ENCODE peak calls at places on chromosomes 6 and 20, in four cellular contexts. One of them, this sample, is unnamed.

GRCh38 chr6:12263403-12263802 is 26.8 kb upstream of the EDN1 start:
- DNase-seq in dorsolateral prefrontal cortex: no peak
- DNase-seq in CD4-positive, alpha-beta T cell: no peak
- DNase-seq in CD4-positive, CD25-positive, alpha-beta regulatory T cell: no peak
- DNase-seq in this sample: no peak

GRCh38 chr6:132964101-132964867 is 149.9 kb downstream of the RPS12 start:
- DNase-seq in dorsolateral prefrontal cortex: no peak
- DNase-seq in CD4-positive, alpha-beta T cell: no peak
- DNase-seq in CD4-positive, CD25-positive, alpha-beta regulatory T cell: no peak
- DNase-seq in this sample: no peak

GRCh38 chr6:14228571-14228970 is 111.0 kb downstream of the CD83 start:
- DNase-seq in dorsolateral prefrontal cortex: no peak
- DNase-seq in CD4-positive, alpha-beta T cell: peak; percentile 13
- DNase-seq in CD4-positive, CD25-positive, alpha-beta regulatory T cell: no peak
- DNase-seq in this sample: no peak

GRCh38 chr6:56995347-56995746 is 40.4 kb downstream of the BEND6 start:
- DNase-seq in dorsolateral prefrontal cortex: no peak
- DNase-seq in CD4-positive, alpha-beta T cell: no peak
- DNase-seq in CD4-positive, CD25-positive, alpha-beta regulatory T cell: no peak
- DNase-seq in this sample: no peak

GRCh38 chr6:19771753-19772336 is 65.3 kb upstream of the ID4 start:
- DNase-seq in dorsolateral prefrontal cortex: no peak
- DNase-seq in CD4-positive, alpha-beta T cell: no peak
- DNase-seq in CD4-positive, CD25-positive, alpha-beta regulatory T cell: no peak
- DNase-seq in this sample: peak; percentile 13

GRCh38 chr20:59787186-59787890 is 146.1 kb downstream of the SYCP2 start:
- DNase-seq in dorsolateral prefrontal cortex: no peak
- DNase-seq in CD4-positive, alpha-beta T cell: no peak
- DNase-seq in CD4-positive, CD25-positive, alpha-beta regulatory T cell: no peak
- DNase-seq in this sample: peak; percentile 68

GRCh38 chr20:63698739-63699465 is 2.5 kb downstream of the TNFRSF6B start:
- DNase-seq in dorsolateral prefrontal cortex: peak; percentile 39
- DNase-seq in CD4-positive, alpha-beta T cell: no peak
- DNase-seq in CD4-positive, CD25-positive, alpha-beta regulatory T cell: no peak
- DNase-seq in this sample: no peak

GRCh38 chr6:166579234-166579575 is 7.3 kb downstream of the RAMACL start:
- DNase-seq in dorsolateral prefrontal cortex: no peak
- DNase-seq in CD4-positive, alpha-beta T cell: no peak
- DNase-seq in CD4-positive, CD25-positive, alpha-beta regulatory T cell: no peak
- DNase-seq in this sample: no peak

GRCh38 chr6:21281366-21281765 is 312.2 kb upstream of the SOX4 start:
- DNase-seq in dorsolateral prefrontal cortex: no peak
- DNase-seq in CD4-positive, alpha-beta T cell: no peak
- DNase-seq in CD4-positive, CD25-positive, alpha-beta regulatory T cell: no peak
- DNase-seq in this sample: no peak

GRCh38 chr6:157453978-157454377 is 73.0 kb downstream of the ZDHHC14 start:
- DNase-seq in dorsolateral prefrontal cortex: no peak
- DNase-seq in CD4-positive, alpha-beta T cell: no peak
- DNase-seq in CD4-positive, CD25-positive, alpha-beta regulatory T cell: no peak
- DNase-seq in this sample: no peak
- H3K27ac ChIP-seq in dorsolateral prefrontal cortex: no peak overlapping the region
- H3K27ac ChIP-seq in CD4-positive, alpha-beta T cell: no peak overlapping the region
- H3K27ac ChIP-seq in CD4-positive, CD25-positive, alpha-beta regulatory T cell: no peak overlapping the region
- H3K27ac ChIP-seq in this sample: no peak overlapping the region

GRCh38 chr6:167866642-167867041 is 39.9 kb downstream of the AFDN start:
- DNase-seq in dorsolateral prefrontal cortex: no peak
- DNase-seq in CD4-positive, alpha-beta T cell: no peak
- DNase-seq in CD4-positive, CD25-positive, alpha-beta regulatory T cell: no peak
- DNase-seq in this sample: no peak
- H3K27ac ChIP-seq in dorsolateral prefrontal cortex: no peak overlapping the region
- H3K27ac ChIP-seq in CD4-positive, alpha-beta T cell: no peak overlapping the region
- H3K27ac ChIP-seq in CD4-positive, CD25-positive, alpha-beta regulatory T cell: no peak overlapping the region
- H3K27ac ChIP-seq in this sample: no peak overlapping the region

GRCh38 chr20:17584684-17585083 is 14.8 kb downstream of the DSTN start:
- DNase-seq in dorsolateral prefrontal cortex: no peak
- DNase-seq in CD4-positive, alpha-beta T cell: no peak
- DNase-seq in CD4-positive, CD25-positive, alpha-beta regulatory T cell: no peak
- DNase-seq in this sample: no peak
- H3K27ac ChIP-seq in dorsolateral prefrontal cortex: no peak overlapping the region
- H3K27ac ChIP-seq in CD4-positive, alpha-beta T cell: no peak overlapping the region
- H3K27ac ChIP-seq in CD4-positive, CD25-positive, alpha-beta regulatory T cell: no peak overlapping the region
- H3K27ac ChIP-seq in this sample: no peak overlapping the region

DNA sequence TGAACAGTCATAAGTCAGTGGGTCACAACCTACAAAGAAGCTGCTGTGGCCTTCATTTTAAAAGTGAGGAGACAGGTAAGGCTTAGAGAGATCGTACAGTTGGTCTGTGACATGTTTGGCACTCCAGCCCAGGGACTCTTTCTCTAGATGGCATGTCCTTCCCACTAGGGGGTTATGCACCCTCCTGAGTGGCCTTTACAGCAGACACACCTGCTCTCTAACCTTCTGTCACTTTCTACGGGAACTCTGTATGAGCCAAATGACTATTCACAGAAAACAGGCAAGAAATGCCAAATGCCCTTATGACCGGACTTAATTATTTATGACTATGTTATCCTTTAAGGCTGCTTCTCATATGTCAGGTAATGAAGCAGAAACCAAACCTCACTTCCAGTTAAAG is 91.3 kb downstream of the MAP3K5 start:
- DNase-seq in dorsolateral prefrontal cortex: no peak
- DNase-seq in CD4-positive, alpha-beta T cell: no peak
- DNase-seq in CD4-positive, CD25-positive, alpha-beta regulatory T cell: no peak
- DNase-seq in this sample: no peak
- H3K27ac ChIP-seq in dorsolateral prefrontal cortex: no peak overlapping the region
- H3K27ac ChIP-seq in CD4-positive, alpha-beta T cell: no peak overlapping the region
- H3K27ac ChIP-seq in CD4-positive, CD25-positive, alpha-beta regulatory T cell: no peak overlapping the region
- H3K27ac ChIP-seq in this sample: no peak overlapping the region

DNA sequence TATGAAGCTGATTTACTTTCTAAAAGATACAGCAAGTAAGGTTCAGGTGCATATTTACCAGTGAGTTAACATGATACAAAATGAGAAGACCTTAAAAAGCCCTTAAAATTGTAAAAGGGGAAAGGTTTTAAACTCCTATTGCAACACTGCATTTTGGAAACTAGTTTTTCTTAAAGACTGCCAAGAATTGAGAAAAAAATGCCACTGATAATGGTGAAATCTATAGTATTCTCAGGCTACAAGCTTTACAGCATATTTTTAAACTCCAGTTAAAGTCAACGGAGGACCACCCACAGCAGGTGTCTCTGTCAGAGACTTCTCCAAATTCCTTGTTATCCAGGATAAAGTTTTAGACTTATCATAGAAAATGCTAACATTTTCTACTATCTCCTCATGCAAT is 53.6 kb downstream of the ELOVL5 start:
- DNase-seq in dorsolateral prefrontal cortex: no peak
- DNase-seq in CD4-positive, alpha-beta T cell: no peak
- DNase-seq in CD4-positive, CD25-positive, alpha-beta regulatory T cell: no peak
- DNase-seq in this sample: no peak
- H3K27ac ChIP-seq in dorsolateral prefrontal cortex: no peak overlapping the region
- H3K27ac ChIP-seq in CD4-positive, alpha-beta T cell: no peak overlapping the region
- H3K27ac ChIP-seq in CD4-positive, CD25-positive, alpha-beta regulatory T cell: peak overlapping the region; percentile 58
- H3K27ac ChIP-seq in this sample: no peak overlapping the region

DNA sequence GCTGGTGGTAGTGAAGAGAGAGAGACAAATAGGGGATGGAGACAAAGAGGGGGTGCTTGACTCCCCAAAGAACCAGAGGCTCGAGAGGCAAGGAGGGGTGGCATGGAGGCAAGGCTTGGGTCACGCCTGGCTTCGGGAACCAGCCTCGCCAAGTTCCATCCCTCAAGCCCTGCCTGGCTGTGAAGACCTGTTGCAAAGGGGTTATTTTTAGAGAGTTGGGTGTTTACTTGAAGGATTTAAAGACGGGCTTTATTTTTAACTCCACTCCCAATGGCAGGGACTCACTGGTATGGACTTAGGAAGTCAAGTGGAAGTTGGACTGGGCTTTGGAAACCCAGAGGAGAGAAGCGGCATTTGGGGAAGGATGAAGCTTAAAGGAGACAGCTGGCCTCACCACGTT is 43.1 kb downstream of the JPH2 start:
- DNase-seq in dorsolateral prefrontal cortex: no peak
- DNase-seq in CD4-positive, alpha-beta T cell: no peak
- DNase-seq in CD4-positive, CD25-positive, alpha-beta regulatory T cell: no peak
- DNase-seq in this sample: no peak
- H3K27ac ChIP-seq in dorsolateral prefrontal cortex: no peak overlapping the region
- H3K27ac ChIP-seq in CD4-positive, alpha-beta T cell: no peak overlapping the region
- H3K27ac ChIP-seq in CD4-positive, CD25-positive, alpha-beta regulatory T cell: no peak overlapping the region
- H3K27ac ChIP-seq in this sample: no peak overlapping the region

GRCh38 chr6:16335176-16335575 is 96.8 kb downstream of the GMPR start:
- DNase-seq in dorsolateral prefrontal cortex: no peak
- DNase-seq in CD4-positive, alpha-beta T cell: no peak
- DNase-seq in CD4-positive, CD25-positive, alpha-beta regulatory T cell: no peak
- DNase-seq in this sample: no peak
- H3K27ac ChIP-seq in dorsolateral prefrontal cortex: no peak overlapping the region
- H3K27ac ChIP-seq in CD4-positive, alpha-beta T cell: no peak overlapping the region
- H3K27ac ChIP-seq in CD4-positive, CD25-positive, alpha-beta regulatory T cell: no peak overlapping the region
- H3K27ac ChIP-seq in this sample: no peak overlapping the region

GRCh38 chr6:108584323-108584722 is 23.6 kb downstream of the FOXO3 start:
- DNase-seq in dorsolateral prefrontal cortex: no peak
- DNase-seq in CD4-positive, alpha-beta T cell: no peak
- DNase-seq in CD4-positive, CD25-positive, alpha-beta regulatory T cell: no peak
- DNase-seq in this sample: no peak
- H3K27ac ChIP-seq in dorsolateral prefrontal cortex: no peak overlapping the region
- H3K27ac ChIP-seq in CD4-positive, alpha-beta T cell: no peak overlapping the region
- H3K27ac ChIP-seq in CD4-positive, CD25-positive, alpha-beta regulatory T cell: no peak overlapping the region
- H3K27ac ChIP-seq in this sample: no peak overlapping the region

This sample was measured in HL-60.